ENCODE peak calls at places on chromosomes 11 and 22, in five cellular contexts. A, Y, M, C and F are unnamed samples.
A peak's percentile ranks its signal among the peaks of the same experiment; 100 is the strongest.

GRCh38 chr11:8040261-8040920 is 40.6 kb upstream of the TUB start:
- DNase-seq in M (no peak), C (peak; percentile 7), A (no peak), Y (no peak), F (no peak)

GRCh38 chr22:43002198-43002577 is 12.8 kb downstream of the PACSIN2 start:
- DNase-seq in M (no peak), Y (no peak), C (no peak), A (no peak), F (peak; percentile 43)

GRCh38 chr22:39110631-39111561 is 13.9 kb downstream of the APOBEC3H start:
- DNase-seq in A (no peak), Y (no peak), M (peak; percentile 59), C (no peak), F (no peak)

GRCh38 chr22:49205401-49205800 is 622.3 kb downstream of the BRD1 start:
- DNase-seq in M (no peak), C (peak; percentile 23), Y (no peak), A (no peak), F (no peak)

GRCh38 chr11:126378763-126379162 is 23.3 kb downstream of the ST3GAL4 start:
- DNase-seq in Y (no peak), M (no peak), A (no peak), C (no peak), F (no peak)

GRCh38 chr11:102886999-102887398 is 12.2 kb upstream of the MMP12 start:
- DNase-seq in Y (no peak), C (no peak), M (no peak), A (no peak), F (no peak)

GRCh38 chr22:26942301-26942927 is 285.0 kb downstream of the MIAT start:
- DNase-seq in C (no peak), A (no peak), Y (no peak), M (no peak), F (no peak)

GRCh38 chr11:113351061-113351460 is 36.5 kb upstream of the ANKK1 start:
- DNase-seq in C (no peak), M (no peak), Y (no peak), A (no peak), F (no peak)

GRCh38 chr11:92129811-92130210 is 94.8 kb upstream of the FAT3 start:
- DNase-seq in A (no peak), Y (no peak), M (peak; percentile 19), C (no peak), F (no peak)

GRCh38 chr11:122723576-122723975 is 68.1 kb downstream of the UBASH3B start:
- DNase-seq in Y (no peak), C (no peak), A (no peak), M (no peak), F (no peak)

GRCh38 chr22:24950272-24950902 is 2.1 kb upstream of the KIAA1671 start:
- DNase-seq in C (peak; percentile 76), Y (no peak), A (peak; percentile 56), M (peak; percentile 20), F (no peak)

GRCh38 chr22:37077802-37078448 is 26.4 kb downstream of the KCTD17 start:
- DNase-seq in M (peak; percentile 29), C (peak; percentile 96), Y (no peak), A (peak; percentile 91), F (peak; percentile 25)
- TF ChIP-seq SUZ12 in M (no peak), C (no peak), Y (no peak), A (no peak), F (no peak)

GRCh38 chr11:12677131-12677530 is 2.9 kb downstream of the TEAD1 start:
- DNase-seq in C (no peak), A (no peak), M (no peak), Y (no peak), F (no peak)
- TF ChIP-seq SUZ12 in C (no peak), A (no peak), M (no peak), Y (no peak), F (no peak)

GRCh38 chr11:67466367-67466766 is 2.7 kb downstream of the TMEM134 start:
- DNase-seq in M (no peak), Y (no peak), A (no peak), C (no peak), F (no peak)

GRCh38 chr11:67468835-67469811 is at the start of gene TMEM134:
- DNase-seq in M (peak; percentile 81), C (peak; percentile 93), Y (peak; percentile 57), A (peak; percentile 97), F (peak; percentile 95)

GRCh38 chr11:67468509-67468834 is 579 bp downstream of the TMEM134 start:
- DNase-seq in C (no peak), A (no peak), Y (no peak), M (no peak), F (no peak)

GRCh38 chr11:67466962-67467771 is 1.9 kb downstream of the TMEM134 start:
- DNase-seq in M (no peak), C (no peak), A (no peak), Y (no peak), F (no peak)

GRCh38 chr11:67468056-67468455 is 995 bp downstream of the TMEM134 start:
- DNase-seq in A (no peak), M (no peak), C (no peak), Y (no peak), F (no peak)
- TF ChIP-seq SUZ12 in A (no peak), M (no peak), C (no peak), Y (no peak), F (no peak)

GRCh38 chr11:116513894-116514293 is 258.9 kb downstream of the BUD13 start:
- DNase-seq in Y (no peak), M (peak; percentile 64), C (peak; percentile 89), A (no peak), F (no peak)
- TF ChIP-seq SUZ12 in Y (no peak), M (no peak), C (no peak), A (no peak), F (no peak)

GRCh38 chr11:129698212-129698611 is 117.4 kb upstream of the TMEM45B start:
- DNase-seq in Y (no peak), M (no peak), A (no peak), C (no peak), F (no peak)

GRCh38 chr11:129694538-129694937 is 121.1 kb upstream of the TMEM45B start:
- DNase-seq in Y (no peak), C (no peak), M (no peak), A (no peak), F (no peak)

GRCh38 chr11:129694966-129695365 is 120.7 kb upstream of the TMEM45B start:
- DNase-seq in A (no peak), C (no peak), M (no peak), Y (no peak), F (no peak)

GRCh38 chr11:129696309-129696989 is 119.2 kb upstream of the TMEM45B start:
- DNase-seq in M (no peak), C (no peak), A (no peak), Y (no peak), F (no peak)

GRCh38 chr11:129695543-129696308 is 119.9 kb upstream of the TMEM45B start:
- DNase-seq in C (peak; percentile 91), M (peak; percentile 46), Y (no peak), A (peak; percentile 73), F (peak; percentile 39)
- TF ChIP-seq SUZ12 in C (no peak), M (no peak), Y (no peak), A (no peak), F (no peak)

DNA sequence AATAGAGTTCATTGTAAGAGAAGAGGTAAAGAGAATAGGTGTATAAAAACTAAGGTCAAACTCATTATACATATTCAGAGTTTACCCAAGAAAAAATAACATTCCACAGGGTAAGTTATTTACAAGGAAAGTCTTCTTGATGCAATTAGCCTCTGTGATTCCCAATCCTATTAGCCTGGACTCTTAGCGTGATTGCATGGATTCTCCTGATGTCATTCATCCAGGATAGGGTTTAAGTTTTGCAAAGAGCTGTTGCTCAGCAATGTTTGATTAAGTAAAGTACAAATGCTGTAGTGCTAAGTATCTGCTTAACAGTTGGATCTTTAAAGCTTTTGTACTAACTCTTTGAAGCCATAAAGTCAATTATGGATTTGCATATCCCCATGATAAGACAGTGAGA is 767.8 kb upstream of the LUZP2 start:
- DNase-seq in M (no peak), C (no peak), A (no peak), Y (no peak), F (no peak)
- TF ChIP-seq SUZ12 in M (no peak), C (no peak), A (no peak), Y (no peak), F (no peak)

GRCh38 chr11:18669211-18669593 is 29.4 kb upstream of the TMEM86A start:
- DNase-seq in M (no peak), A (no peak), Y (no peak), C (no peak), F (no peak)
- TF ChIP-seq SUZ12 in M (no peak), A (no peak), Y (no peak), C (no peak), F (no peak)

GRCh38 chr11:67642148-67642475 is 2.5 kb upstream of the TBX10 start:
- DNase-seq in M (no peak), Y (no peak), A (no peak), C (no peak), F (no peak)
- TF ChIP-seq SUZ12 in M (no peak), Y (no peak), A (no peak), C (no peak), F (no peak)

DNA sequence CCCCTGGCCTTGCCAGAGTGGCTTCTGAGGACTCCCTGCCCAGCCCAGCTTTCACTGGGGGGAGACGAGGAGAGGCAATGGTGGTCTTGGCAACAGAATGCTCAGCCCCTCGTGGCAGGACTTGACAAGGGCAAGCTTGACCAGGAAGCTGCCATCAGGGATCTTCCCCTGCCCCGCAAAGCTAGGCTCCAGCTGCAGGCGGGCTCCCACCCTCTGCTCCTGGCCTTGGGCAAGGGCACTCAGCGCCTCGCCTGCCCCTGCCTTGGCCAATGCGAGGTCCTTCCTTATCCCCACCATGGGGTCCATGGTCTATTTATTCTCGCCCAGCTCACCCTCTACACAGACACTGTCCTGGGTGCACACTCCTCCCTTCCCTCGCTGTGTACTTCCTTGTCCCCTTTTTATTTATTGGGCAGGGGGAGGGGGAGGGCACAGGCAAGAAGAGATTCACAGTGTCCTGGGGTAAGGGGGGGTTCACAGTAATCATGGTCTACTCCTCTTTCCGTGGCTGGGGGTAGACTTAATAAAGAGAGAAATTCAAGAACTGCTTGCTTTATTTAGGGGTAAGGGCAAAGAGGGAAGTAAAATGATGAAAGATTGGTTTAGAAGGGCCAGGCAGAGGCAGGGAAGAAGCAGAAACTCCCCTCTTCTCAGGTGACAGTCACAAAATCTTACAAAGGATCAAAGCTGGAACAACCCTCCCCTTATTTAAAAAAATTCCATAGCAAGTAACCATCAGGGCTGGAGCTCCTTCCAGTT is 1.6 kb downstream of the GPHA2 start:
- DNase-seq in A (no peak), M (no peak), C (no peak), Y (no peak), F (no peak)
- TF ChIP-seq SUZ12 in A (no peak), M (no peak), C (no peak), Y (no peak), F (no peak)

DNA sequence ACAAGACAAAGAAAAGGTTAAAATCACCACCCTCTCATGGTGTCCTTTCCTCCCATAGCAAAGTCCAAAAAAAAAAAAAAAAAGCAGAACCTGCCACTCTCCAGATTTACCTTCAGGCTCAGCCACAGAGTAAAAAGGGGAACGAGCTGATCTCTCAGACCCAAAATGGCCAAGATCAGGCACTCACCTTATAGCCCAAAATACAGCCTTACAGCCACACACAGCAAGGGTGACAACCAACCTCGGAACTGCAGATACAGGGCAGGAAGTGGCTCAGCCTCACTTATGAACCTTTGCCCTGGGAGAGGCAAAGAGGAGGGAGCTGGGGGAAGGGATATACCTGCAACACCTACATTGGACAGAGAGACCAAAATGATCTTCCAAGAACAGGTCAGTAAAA is 4.5 kb downstream of the FHIP1B start:
- DNase-seq in A (no peak), C (no peak), M (peak; percentile 29), Y (no peak), F (no peak)
- TF ChIP-seq SUZ12 in A (no peak), C (no peak), M (no peak), Y (no peak), F (no peak)